ENCODE peak calls at places on chromosome 22, in seven cellular contexts. Q, B, H, X, R, C and E are unnamed samples. For H3K4me1, the result is how much of the 10 kb centered on the place peaks cover.

GRCh38 chr22:23683545-23683944 is 7.3 kb upstream of the RGL4 start:
- DNase-seq in Q (peak), B (no peak), H (no peak), X (no peak), R (no peak), C (no peak), E (no peak)

GRCh38 chr22:24807284-24807950 is 1.4 kb downstream of the SGSM1 start:
- DNase-seq in Q (no peak), B (no peak), H (peak), X (no peak), R (no peak), C (no peak), E (peak)

GRCh38 chr22:44181033-44181911 is 547 bp downstream of the PARVG start:
- DNase-seq in Q (peak), B (no peak), H (peak), X (no peak), R (peak), C (no peak), E (no peak)

GRCh38 chr22:25380141-25380747 is 160.8 kb downstream of the CRYBB2 start:
- DNase-seq in Q (no peak), B (no peak), H (peak), X (no peak), R (no peak), C (no peak), E (no peak)

GRCh38 chr22:36221799-36222751 is 17.3 kb downstream of the APOL2 start:
- DNase-seq in Q (peak), B (peak), H (peak), X (peak), R (peak), C (peak), E (no peak)

GRCh38 chr22:19598054-19598855 is 74.0 kb upstream of the CLDN5 start:
- DNase-seq in Q (no peak), B (peak), H (no peak), X (no peak), R (peak), C (no peak), E (no peak)

GRCh38 chr22:30989473-30989872 is 20.4 kb downstream of the TUG1 start:
- DNase-seq in Q (no peak), B (no peak), H (no peak), X (no peak), R (no peak), C (no peak), E (no peak)

GRCh38 chr22:46019351-46019750 is 42.4 kb upstream of the WNT7B start:
- DNase-seq in Q (no peak), B (no peak), H (peak), X (no peak), R (peak), C (no peak), E (peak)

GRCh38 chr22:36027579-36027959 is 1.1 kb downstream of the RBFOX2 start:
- DNase-seq in Q (no peak), B (no peak), H (peak), X (no peak), R (no peak), C (no peak), E (no peak)

GRCh38 chr22:23106906-23107367 is 34.9 kb downstream of the RSPH14 start:
- DNase-seq in Q (peak), B (peak), H (no peak), X (peak), R (no peak), C (no peak), E (no peak)

GRCh38 chr22:36237462-36238347 is 1.6 kb downstream of the APOL2 start:
- DNase-seq in Q (no peak), B (no peak), H (peak), X (no peak), R (no peak), C (no peak), E (no peak)

GRCh38 chr22:23405366-23405851 is 174.7 kb downstream of the IGLL1 start:
- DNase-seq in Q (no peak), B (no peak), H (no peak), X (no peak), R (no peak), C (no peak), E (no peak)

GRCh38 chr22:19377565-19378361 is 53.8 kb downstream of the HIRA start:
- DNase-seq in Q (no peak), B (no peak), H (no peak), X (no peak), R (no peak), C (no peak), E (no peak)

GRCh38 chr22:42919199-42919598 is 62.1 kb upstream of the ARFGAP3 start:
- DNase-seq in Q (no peak), B (peak), H (no peak), X (peak), R (no peak), C (peak), E (no peak)

GRCh38 chr22:24285245-24285644 is 14.6 kb downstream of the SPECC1L start:
- DNase-seq in Q (no peak), B (no peak), H (no peak), X (no peak), R (no peak), C (peak), E (no peak)

GRCh38 chr22:45878901-45879551 is 97.9 kb downstream of the WNT7B start:
- DNase-seq in Q (no peak), B (no peak), H (no peak), X (no peak), R (peak), C (no peak), E (peak)

GRCh38 chr22:43126506-43127165 is 16.1 kb downstream of the BIK start:
- DNase-seq in Q (peak), B (peak), H (peak), X (peak), R (no peak), C (peak), E (no peak)

GRCh38 chr22:42564699-42565098 is 10.9 kb downstream of the SERHL2 start:
- DNase-seq in Q (no peak), B (no peak), H (no peak), X (no peak), R (no peak), C (no peak), E (no peak)

GRCh38 chr22:41822289-41823057 is 10.4 kb upstream of the SREBF2 start:
- DNase-seq in Q (no peak), B (peak), H (no peak), X (peak), R (no peak), C (peak), E (no peak)

GRCh38 chr22:40705918-40706682 is 26.8 kb downstream of the MCHR1 start:
- DNase-seq in Q (no peak), B (no peak), H (no peak), X (no peak), R (no peak), C (no peak), E (no peak)

GRCh38 chr22:46001426-46002106 is 24.6 kb upstream of the WNT7B start:
- DNase-seq in Q (no peak), B (no peak), H (no peak), X (no peak), R (no peak), C (no peak), E (no peak)

GRCh38 chr22:42443240-42444059 is 11.2 kb upstream of the NFAM1 start:
- DNase-seq in Q (no peak), B (no peak), H (no peak), X (no peak), R (no peak), C (no peak), E (no peak)

GRCh38 chr22:45284705-45285305 is at the start of gene UPK3A:
- DNase-seq in Q (peak), B (no peak), H (peak), X (no peak), R (peak), C (peak), E (no peak)

GRCh38 chr22:41739576-41739975 is 40.3 kb downstream of the MEI1 start:
- DNase-seq in Q (no peak), B (no peak), H (no peak), X (no peak), R (no peak), C (no peak), E (no peak)

GRCh38 chr22:41302016-41302767 is 867 bp downstream of the ZC3H7B start:
- DNase-seq in Q (no peak), B (peak), H (no peak), X (no peak), R (no peak), C (no peak), E (no peak)

GRCh38 chr22:25495286-25495685 is 69.2 kb upstream of the GRK3 start:
- DNase-seq in Q (no peak), B (no peak), H (no peak), X (no peak), R (no peak), C (no peak), E (no peak)

GRCh38 chr22:46112405-46112804 is 37.9 kb upstream of the PPARA start:
- DNase-seq in Q (no peak), B (no peak), H (no peak), X (no peak), R (no peak), C (no peak), E (no peak)

GRCh38 chr22:18970948-18971315 is 34.8 kb upstream of the PRODH start:
- DNase-seq in Q (no peak), B (no peak), H (no peak), X (no peak), R (no peak), C (no peak), E (no peak)

GRCh38 chr22:45631140-45631539 is 40.5 kb upstream of the ATXN10 start:
- DNase-seq in Q (no peak), B (no peak), H (no peak), X (no peak), R (no peak), C (no peak), E (no peak)

GRCh38 chr22:45757068-45757467 is 85.4 kb downstream of the ATXN10 start:
- DNase-seq in Q (no peak), B (no peak), H (no peak), X (no peak), R (peak), C (no peak), E (no peak)

GRCh38 chr22:18947905-18948304 is 11.8 kb upstream of the PRODH start:
- DNase-seq in Q (no peak), B (no peak), H (no peak), X (no peak), R (peak), C (no peak), E (peak)

GRCh38 chr22:36433318-36434231 is 45.8 kb upstream of the MYH9 start:
- DNase-seq in Q (peak), B (no peak), H (peak), X (peak), R (no peak), C (no peak), E (no peak)

GRCh38 chr22:42768385-42769035 is 47.8 kb upstream of the A4GALT start:
- DNase-seq in Q (no peak), B (no peak), H (no peak), X (no peak), R (no peak), C (no peak), E (no peak)

GRCh38 chr22:46547883-46548244 is 10.4 kb upstream of the CELSR1 start:
- DNase-seq in Q (no peak), B (no peak), H (peak), X (peak), R (peak), C (no peak), E (peak)

GRCh38 chr22:46336119-46337078 is 885 bp downstream of the TRMU start:
- DNase-seq in Q (peak), B (peak), H (peak), X (peak), R (no peak), C (no peak), E (no peak)

GRCh38 chr22:36239150-36239400 is 252 bp downstream of the APOL2 start:
- DNase-seq in Q (no peak), B (no peak), H (no peak), X (no peak), R (no peak), C (no peak), E (no peak)

DNA sequence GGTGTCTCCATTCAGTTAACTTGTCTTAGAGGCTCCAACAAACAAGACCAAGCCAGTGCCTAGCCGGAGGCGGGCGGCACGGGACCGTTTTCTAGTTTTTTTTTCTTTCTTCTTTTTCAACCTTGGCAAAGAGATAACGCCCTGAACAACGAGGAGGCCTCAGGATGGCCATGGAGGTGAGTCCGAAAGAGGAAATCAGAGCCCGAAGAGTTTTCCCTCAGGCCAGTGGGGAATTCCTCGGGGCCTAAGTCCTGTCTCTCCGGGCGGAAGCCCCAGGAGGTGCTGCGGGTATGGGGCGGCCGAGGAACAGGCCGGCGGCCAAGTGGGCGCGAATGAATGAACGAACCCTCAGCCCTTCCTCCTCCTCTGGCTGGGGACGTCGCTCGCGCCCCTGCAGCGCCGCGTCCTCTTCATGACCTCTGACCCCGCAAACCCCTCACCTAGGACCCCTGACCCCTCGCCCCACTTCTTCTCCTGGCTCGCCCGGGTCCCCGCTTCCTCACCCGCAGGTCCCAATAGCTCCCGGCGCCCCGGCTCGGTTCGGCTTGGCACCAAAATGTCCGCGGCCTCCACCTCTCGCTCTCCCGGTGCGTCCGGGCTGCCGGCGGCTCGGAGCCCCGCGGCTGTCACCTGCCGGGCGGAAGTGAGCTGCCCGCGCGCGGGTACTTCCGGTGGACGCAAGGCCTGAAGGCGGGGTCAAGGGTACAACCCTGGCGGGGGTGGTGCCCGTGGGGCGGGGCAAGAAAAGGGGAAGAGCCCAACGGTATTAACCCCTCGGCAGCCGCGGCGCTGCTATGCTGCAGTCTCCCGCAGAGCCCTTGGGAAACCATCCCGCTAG is at the start of gene AP1B1:
- DNase-seq in Q (peak), B (peak), H (peak), X (peak), R (peak), C (peak), E (peak)
- TF ChIP-seq POLR2AphosphoS5 in Q (peak), B (peak), H (peak), X (peak), R (peak), C (peak), E (peak)

GRCh38 chr22:27492566-27493201 is 308.9 kb downstream of the MN1 start:
- DNase-seq in Q (no peak), B (no peak), H (no peak), X (no peak), R (no peak), C (no peak), E (no peak)

GRCh38 chr22:27493797-27494196 is 307.8 kb downstream of the MN1 start:
- DNase-seq in Q (no peak), B (no peak), H (no peak), X (no peak), R (no peak), C (no peak), E (no peak)

GRCh38 chr22:27491888-27492287 is 309.7 kb downstream of the MN1 start:
- DNase-seq in Q (no peak), B (no peak), H (no peak), X (no peak), R (no peak), C (no peak), E (no peak)

GRCh38 chr22:27494821-27495220 is 306.7 kb downstream of the MN1 start:
- DNase-seq in Q (no peak), B (no peak), H (no peak), X (no peak), R (no peak), C (no peak), E (no peak)

GRCh38 chr22:27495325-27495724 is 306.2 kb downstream of the MN1 start:
- DNase-seq in Q (no peak), B (no peak), H (no peak), X (no peak), R (no peak), C (no peak), E (no peak)
- H3K4me1 ChIP-seq in Q (under half), B (under half), H (under half), X (under half), R (under half), C (under half), E (under half)

GRCh38 chr22:39173050-39173706 is 20.7 kb upstream of the CBX7 start:
- DNase-seq in Q (no peak), B (no peak), H (no peak), X (no peak), R (no peak), C (no peak), E (no peak)

GRCh38 chr22:39169797-39170466 is 17.5 kb upstream of the CBX7 start:
- DNase-seq in Q (no peak), B (no peak), H (no peak), X (no peak), R (no peak), C (no peak), E (no peak)

GRCh38 chr22:39173787-39174497 is 21.5 kb upstream of the CBX7 start:
- DNase-seq in Q (no peak), B (no peak), H (peak), X (no peak), R (no peak), C (no peak), E (no peak)

GRCh38 chr22:39171623-39172264 is 19.3 kb upstream of the CBX7 start:
- DNase-seq in Q (no peak), B (no peak), H (no peak), X (no peak), R (no peak), C (no peak), E (no peak)

DNA sequence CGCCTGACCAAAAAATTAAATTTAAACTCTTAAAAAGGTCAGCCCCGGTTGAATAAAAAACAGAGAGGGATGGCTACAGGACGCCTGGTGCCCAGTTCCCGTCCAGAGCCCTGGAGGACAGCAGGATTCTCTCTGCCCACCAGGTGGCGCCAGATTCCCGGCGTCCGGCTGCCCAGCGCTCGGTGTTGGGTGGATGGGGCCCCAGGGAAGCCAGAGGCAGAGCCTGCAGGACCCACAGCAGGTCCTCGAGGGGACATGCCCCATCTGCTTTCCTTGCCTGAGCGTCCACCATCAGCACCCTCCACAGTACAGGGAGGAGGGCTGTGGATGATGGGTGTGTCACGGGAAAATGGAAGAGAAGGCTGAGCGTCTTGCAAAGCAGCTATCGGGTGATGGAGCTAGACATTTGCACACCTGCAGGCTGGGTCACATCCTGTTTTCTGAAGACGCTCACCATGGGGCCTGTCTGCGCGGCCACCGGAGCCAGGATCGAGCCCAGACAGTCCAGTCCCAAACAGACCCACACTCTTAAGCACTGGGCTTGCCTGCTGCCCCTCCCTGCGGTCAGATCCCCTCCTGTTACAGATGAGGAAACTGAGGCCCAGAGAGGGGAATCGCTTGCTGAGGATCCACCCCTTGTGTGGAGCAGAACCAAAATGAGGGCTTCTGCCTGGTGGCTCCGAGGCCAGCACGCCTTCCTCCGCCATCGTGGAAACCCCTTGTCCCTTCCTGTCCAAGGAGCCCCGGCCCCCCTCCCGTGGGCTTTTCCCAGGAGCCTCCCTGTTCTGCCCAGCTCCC is 18.5 kb upstream of the CBX7 start:
- DNase-seq in Q (peak), B (peak), H (peak), X (peak), R (peak), C (peak), E (peak)
- TF ChIP-seq POLR2AphosphoS5 in Q (peak), B (no peak), H (no peak), X (no peak), R (peak), C (no peak), E (peak)

DNA sequence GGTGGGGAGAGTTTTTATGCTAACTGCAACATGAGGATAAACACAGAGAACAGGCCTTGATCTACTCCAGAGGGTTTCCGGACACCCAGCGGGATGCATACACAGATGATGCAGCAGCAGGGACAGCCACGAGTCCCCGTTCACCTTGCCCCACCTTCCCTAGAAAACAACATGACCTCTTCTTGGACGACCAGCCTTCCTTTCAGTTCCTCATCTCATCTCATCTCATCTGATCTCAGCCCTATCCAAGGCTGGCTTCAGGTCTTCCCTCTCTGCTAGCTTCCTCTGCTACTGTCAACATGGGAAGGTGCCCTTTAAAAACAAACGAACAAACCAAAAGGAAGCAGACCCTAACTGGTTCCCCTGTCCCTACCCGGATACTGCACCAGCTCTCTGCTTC is 1356.2 kb downstream of the TBC1D22A start:
- DNase-seq in Q (no peak), B (no peak), H (no peak), X (no peak), R (no peak), C (no peak), E (no peak)
- H3K4me1 ChIP-seq in Q (under half), B (under half), H (under half), X (under half), R (under half), C (under half), E (under half)

GRCh38 chr22:50306753-50307749 is at the start of gene PLXNB2:
- DNase-seq in Q (peak), B (peak), H (peak), X (peak), R (peak), C (peak), E (peak)
- TF ChIP-seq POLR2AphosphoS5 in Q (peak), B (no peak), H (peak), X (peak), R (peak), C (peak), E (peak)

DNA sequence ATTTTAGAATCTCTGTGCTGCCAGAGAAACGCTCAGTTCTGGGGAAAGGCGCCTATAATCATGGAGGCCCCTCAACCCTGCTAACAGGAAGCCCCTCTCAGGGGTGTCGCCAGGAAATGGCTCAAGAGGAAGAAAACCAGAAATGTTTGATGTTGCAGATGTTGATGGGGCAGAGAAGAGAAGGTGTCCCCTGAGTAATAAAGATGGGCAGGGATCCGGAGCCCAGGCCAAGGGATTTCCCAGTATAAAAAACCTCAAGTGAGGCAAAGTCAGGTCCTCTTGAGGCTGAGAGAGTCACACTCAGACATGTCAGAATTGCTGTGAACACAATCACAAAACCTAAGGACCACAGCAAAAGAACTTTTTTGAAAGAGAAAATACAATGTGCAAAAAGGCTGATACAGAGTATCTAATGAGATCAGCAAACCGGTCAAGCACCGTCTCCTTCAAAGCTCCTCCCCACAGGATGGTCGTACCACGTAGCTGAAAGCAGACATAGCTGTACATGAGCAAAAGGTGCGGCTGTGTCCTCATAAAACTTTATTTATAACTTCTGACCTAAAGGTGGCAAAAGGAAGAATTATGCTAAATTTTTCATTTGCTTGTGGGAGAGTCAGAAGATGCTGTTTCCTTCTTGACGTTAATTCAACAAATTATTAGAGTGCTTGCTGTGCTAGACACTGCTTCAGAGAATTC is 12.2 kb downstream of the MOV10L1 start:
- DNase-seq in Q (no peak), B (no peak), H (no peak), X (no peak), R (no peak), C (no peak), E (no peak)
- H3K4me1 ChIP-seq in Q (under half), B (under half), H (under half), X (under half), R (under half), C (under half), E (under half)